ENCODE peak calls at places on chromosomes 6 and 20, in five cellular contexts. A is K562, N is WTC11, K is GM12878, R is H1. B is an unnamed sample.

GRCh38 chr6:15922510-15923307 is 206.2 kb upstream of the MYLIP start:
- DNase-seq in A (peak), N (no peak), K (no peak), R (no peak), B (peak)

GRCh38 chr20:62924567-62925419 is 1.5 kb downstream of the DIDO1 start:
- DNase-seq in N (no peak), K (no peak), A (peak), R (no peak), B (peak)

GRCh38 chr20:8858181-8858794 is 210.6 kb upstream of the PLCB4 start:
- DNase-seq in R (no peak), A (no peak), N (no peak), K (no peak), B (peak)

GRCh38 chr6:163588211-163588919 is 173.8 kb downstream of the QKI start:
- DNase-seq in R (no peak), N (no peak), A (no peak), K (no peak), B (no peak)

GRCh38 chr6:41697902-41698349 is 37.5 kb downstream of the TFEB start:
- DNase-seq in R (no peak), K (no peak), A (no peak), N (no peak), B (no peak)

GRCh38 chr6:16730720-16731502 is 30.3 kb downstream of the ATXN1 start:
- DNase-seq in K (no peak), A (no peak), N (no peak), R (no peak), B (peak)

GRCh38 chr6:20246107-20246506 is 33.8 kb upstream of the MBOAT1 start:
- DNase-seq in R (no peak), K (no peak), N (no peak), A (peak), B (no peak)

GRCh38 chr6:42400031-42400760 is 51.5 kb downstream of the TRERF1 start:
- DNase-seq in R (no peak), K (no peak), N (no peak), A (no peak), B (no peak)

GRCh38 chr6:74320076-74320475 is 624.1 kb downstream of the CD109 start:
- DNase-seq in N (no peak), K (no peak), R (no peak), A (no peak), B (no peak)

GRCh38 chr20:55937283-55937682 is 68.0 kb downstream of the CBLN4 start:
- DNase-seq in N (no peak), K (no peak), R (no peak), A (no peak), B (no peak)

GRCh38 chr6:156028310-156029131 is 572.9 kb upstream of the NOX3 start:
- DNase-seq in K (no peak), R (no peak), A (no peak), N (no peak), B (no peak)

DNA sequence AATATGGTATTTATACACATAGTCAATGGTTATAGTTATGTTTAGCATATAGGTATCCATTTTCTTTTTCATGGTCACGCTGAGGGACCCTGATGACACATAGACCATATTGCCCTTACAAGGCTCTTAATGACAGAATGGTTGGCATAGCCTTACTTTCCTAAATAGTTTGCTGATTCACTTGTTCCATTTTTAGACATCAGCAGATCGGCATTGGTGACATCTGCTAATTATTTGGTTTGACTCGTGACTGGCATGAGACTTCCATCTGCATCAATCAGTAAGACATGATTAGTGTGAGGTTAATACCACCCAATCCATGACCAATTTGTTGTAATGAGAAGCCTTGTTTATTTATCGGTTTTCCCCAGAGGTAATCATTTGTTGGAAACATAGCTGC is 309.7 kb downstream of the ALDH8A1 start:
- DNase-seq in N (no peak), K (no peak), R (no peak), A (no peak), B (no peak)
- TF ChIP-seq ATF3 in N (no peak), K (no peak), R (no peak), A (no peak), B (no peak)

GRCh38 chr6:87136963-87137362 is 18.4 kb upstream of the ZNF292 start:
- DNase-seq in K (no peak), A (no peak), R (no peak), N (no peak), B (no peak)

GRCh38 chr6:87139236-87139635 is 16.1 kb upstream of the ZNF292 start:
- DNase-seq in K (no peak), N (no peak), R (no peak), A (peak), B (peak)
- TF ChIP-seq CREB1 in K (no peak), N (no peak), R (no peak), A (no peak), B (no peak)

GRCh38 chr20:21229163-21229562 is 74.0 kb upstream of the XRN2 start:
- DNase-seq in K (no peak), A (no peak), N (no peak), R (no peak), B (no peak)
- TF ChIP-seq ATF3 in K (no peak), A (no peak), N (no peak), R (no peak), B (no peak)

DNA sequence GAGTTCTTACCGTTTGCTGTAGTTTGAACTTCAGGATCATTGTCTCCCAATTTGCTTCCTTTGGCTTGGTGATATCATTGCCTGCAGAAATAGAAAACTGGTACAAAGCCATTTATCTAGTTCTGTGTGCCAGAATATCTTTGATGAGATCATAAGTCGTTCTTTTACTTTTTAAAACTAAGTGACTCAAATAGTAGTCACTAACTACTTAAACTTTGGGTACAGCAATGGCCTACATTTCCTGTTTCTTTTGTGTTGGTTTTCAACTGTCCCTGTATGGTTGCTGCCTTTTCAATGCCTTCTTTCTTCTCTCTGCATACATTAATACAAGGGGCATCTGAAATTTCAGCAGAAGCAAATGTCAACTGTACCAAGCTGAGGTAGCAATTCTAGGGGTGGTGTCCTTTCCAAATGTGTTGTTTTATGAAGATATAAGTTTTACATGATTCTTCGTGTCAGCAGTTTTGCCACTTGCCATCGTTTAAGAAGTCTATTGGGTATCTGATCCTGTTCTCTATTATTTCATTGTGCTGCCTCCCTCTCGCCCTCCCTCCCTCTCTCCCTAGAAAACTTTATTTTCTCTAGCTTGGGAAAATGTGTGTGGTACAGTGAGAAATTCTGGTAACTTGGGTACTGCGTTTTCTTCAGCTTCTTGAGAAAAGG is 238.5 kb downstream of the FARS2 start:
- DNase-seq in A (no peak), N (no peak), K (no peak), R (no peak), B (no peak)
- TF ChIP-seq CREB1 in A (no peak), N (no peak), K (no peak), R (no peak), B (no peak)

GRCh38 chr6:106087548-106088325 is 1.6 kb downstream of the PRDM1 start:
- DNase-seq in N (no peak), K (no peak), R (no peak), A (no peak), B (no peak)

GRCh38 chr6:106085687-106085983 is 501 bp upstream of the PRDM1 start:
- DNase-seq in N (no peak), R (no peak), K (no peak), A (no peak), B (no peak)

GRCh38 chr6:106085984-106086832 is at the start of gene PRDM1:
- DNase-seq in R (peak), N (peak), K (peak), A (peak), B (no peak)

GRCh38 chr6:106092279-106092678 is 6.1 kb downstream of the PRDM1 start:
- DNase-seq in K (no peak), N (no peak), A (no peak), R (no peak), B (no peak)

GRCh38 chr6:106089981-106090380 is 3.8 kb downstream of the PRDM1 start:
- DNase-seq in A (peak), R (no peak), N (no peak), K (no peak), B (no peak)
- TF ChIP-seq ATF3 in A (no peak), R (no peak), N (no peak), K (no peak), B (no peak)

GRCh38 chr6:158219229-158219628 is 51.1 kb downstream of the GTF2H5 start:
- DNase-seq in R (no peak), K (no peak), A (no peak), N (no peak), B (no peak)
- TF ChIP-seq CREB1 in R (no peak), K (no peak), A (no peak), N (no peak), B (no peak)

DNA sequence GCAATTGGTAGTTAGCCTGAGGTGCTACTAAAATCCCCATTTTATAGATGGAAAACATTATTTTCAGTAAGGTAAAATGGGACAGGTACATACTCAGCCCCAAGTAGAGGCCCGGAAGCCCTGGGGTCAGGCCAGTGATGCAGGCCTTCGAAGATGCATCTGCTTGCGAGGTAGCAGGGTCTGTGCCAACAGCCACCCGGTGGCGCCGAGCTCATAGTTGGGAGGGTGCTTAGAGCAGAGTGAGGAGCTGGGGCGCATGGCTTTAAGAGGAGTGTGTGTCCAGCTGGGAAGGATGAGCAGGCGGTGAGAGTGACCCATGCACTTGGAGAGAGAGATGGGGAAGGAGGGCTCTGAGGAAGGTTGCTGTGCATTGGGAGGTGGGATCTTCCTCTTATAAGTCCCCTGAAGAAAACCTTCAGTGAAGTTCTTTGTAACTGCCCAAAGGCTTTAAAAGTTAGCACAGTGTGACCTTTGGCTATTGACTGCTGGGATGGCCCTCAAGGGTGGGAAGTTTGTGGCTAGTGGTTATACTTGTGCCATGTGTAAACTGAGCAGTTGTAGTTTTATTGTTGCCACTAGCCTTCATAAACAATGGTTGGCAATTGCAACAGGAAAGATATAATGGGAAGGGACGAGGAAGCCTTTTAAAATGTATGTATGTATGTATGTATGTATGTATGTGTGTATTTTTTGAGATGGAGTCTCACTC is 71.1 kb downstream of the TOX2 start:
- DNase-seq in N (no peak), K (no peak), A (no peak), R (no peak), B (no peak)
- TF ChIP-seq ATF3 in N (no peak), K (no peak), A (no peak), R (no peak), B (no peak)

DNA sequence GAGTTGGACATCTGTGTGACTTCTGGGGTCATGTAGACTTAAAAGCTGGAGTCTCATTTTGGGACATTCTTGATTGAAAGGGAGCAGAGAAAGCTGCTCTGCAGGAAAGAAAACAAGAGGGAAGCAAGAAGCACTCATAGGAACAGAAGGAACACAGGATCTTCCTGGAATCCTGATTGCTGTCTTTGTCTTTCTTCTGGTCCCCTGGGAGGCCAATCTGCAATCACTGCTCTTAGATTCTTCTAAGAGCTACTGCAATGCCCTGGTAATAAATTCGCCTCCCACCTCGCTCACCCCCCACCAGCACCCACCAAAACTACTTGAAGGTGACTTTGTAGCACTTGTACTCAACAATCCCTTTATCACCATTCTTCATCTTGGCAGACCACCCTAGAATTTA is 51.8 kb downstream of the SLC35B3 start:
- DNase-seq in N (peak), R (peak), K (no peak), A (no peak), B (no peak)
- TF ChIP-seq CREB1 in N (no peak), R (no peak), K (no peak), A (no peak), B (no peak)

GRCh38 chr20:58877374-58878360 is 25.2 kb downstream of the GNAS start:
- DNase-seq in K (no peak), R (peak), N (no peak), A (no peak), B (no peak)
- TF ChIP-seq ATF3 in K (no peak), R (no peak), N (no peak), A (no peak), B (no peak)

B was measured in HepG2.